ENCODE peak calls at places on chromosomes 3 and 15, in five cellular contexts. Y, H, T, S and E are unnamed samples.

GRCh38 chr3:72255736-72256559 is 471.0 kb upstream of the PROK2 start:
- DNase-seq in Y (no peak), S (no peak), H (no peak), T (no peak), E (no peak)

GRCh38 chr3:64440498-64440897 is 215.2 kb upstream of the PRICKLE2 start:
- DNase-seq in H (no peak), S (peak), T (no peak), Y (no peak), E (no peak)

GRCh38 chr15:89780601-89781000 is 4.5 kb downstream of the MESP2 start:
- DNase-seq in T (no peak), S (no peak), H (no peak), Y (no peak), E (no peak)

GRCh38 chr15:64845183-64845611 is 3.5 kb downstream of the PLEKHO2 start:
- DNase-seq in Y (no peak), T (no peak), H (no peak), S (no peak), E (no peak)

GRCh38 chr15:40278026-40278425 is 4.8 kb downstream of the ANKRD63 start:
- DNase-seq in S (no peak), Y (no peak), T (no peak), H (no peak), E (no peak)

GRCh38 chr3:124565013-124565412 is 165.2 kb upstream of the UMPS start:
- DNase-seq in Y (peak), S (peak), T (no peak), H (peak), E (peak)

GRCh38 chr15:60399931-60400330 is 2.1 kb upstream of the ANXA2 start:
- DNase-seq in H (no peak), S (peak), T (no peak), Y (no peak), E (no peak)

GRCh38 chr3:6994081-6994668 is 133.3 kb downstream of the GRM7 start:
- DNase-seq in T (no peak), Y (no peak), H (no peak), S (no peak), E (no peak)

GRCh38 chr3:51875501-51875900 is at the start of gene IQCF5:
- DNase-seq in Y (no peak), T (no peak), H (no peak), S (no peak), E (no peak)

GRCh38 chr3:99938270-99938955 is 120.8 kb downstream of the CMSS1 start:
- DNase-seq in T (no peak), S (no peak), H (no peak), Y (no peak), E (no peak)

GRCh38 chr3:171028779-171029232 is 2.3 kb upstream of the SLC2A2 start:
- DNase-seq in T (no peak), S (peak), Y (no peak), H (no peak), E (no peak)

GRCh38 chr15:81502436-81502835 is 128.4 kb upstream of the TMC3 start:
- DNase-seq in S (no peak), H (no peak), T (no peak), Y (no peak), E (no peak)

GRCh38 chr3:118527527-118528044 is 507.1 kb downstream of the IGSF11 start:
- DNase-seq in S (no peak), H (no peak), T (no peak), Y (no peak), E (no peak)

GRCh38 chr3:168984872-168985271 is 678.6 kb downstream of the MECOM start:
- DNase-seq in H (no peak), Y (no peak), S (no peak), T (no peak), E (no peak)

GRCh38 chr15:34760909-34761308 is 6.1 kb upstream of the GJD2 start:
- DNase-seq in T (no peak), S (no peak), Y (no peak), H (no peak), E (no peak)

GRCh38 chr15:57322602-57323250 is 53.6 kb upstream of the CGNL1 start:
- DNase-seq in Y (no peak), S (no peak), H (no peak), T (no peak), E (no peak)

GRCh38 chr3:156161172-156161571 is 40.8 kb downstream of the KCNAB1 start:
- DNase-seq in H (no peak), S (no peak), Y (peak), T (no peak), E (no peak)

GRCh38 chr15:65309882-65310418 is 5.5 kb downstream of the RNU5B-1 start:
- DNase-seq in H (no peak), T (no peak), Y (no peak), S (no peak), E (no peak)

GRCh38 chr3:45923755-45924154 is 19.5 kb upstream of the CXCR6 start:
- DNase-seq in S (peak), H (no peak), T (no peak), Y (no peak), E (no peak)

GRCh38 chr15:34664418-34664817 is 81.0 kb upstream of the GOLGA8B start:
- DNase-seq in H (no peak), T (no peak), S (no peak), Y (no peak), E (no peak)

GRCh38 chr15:26391556-26392229 is 381.2 kb downstream of the GABRB3 start:
- DNase-seq in T (no peak), S (no peak), Y (no peak), H (no peak), E (no peak)

GRCh38 chr3:160754855-160755747 is 930 bp upstream of the PPM1L start:
- DNase-seq in T (peak), S (peak), H (peak), Y (peak), E (peak)

GRCh38 chr3:196666001-196666867 is 26.7 kb downstream of the NRROS start:
- DNase-seq in Y (no peak), H (no peak), T (no peak), S (peak), E (peak)

GRCh38 chr3:122678496-122678895 is 2.1 kb upstream of the PARP14 start:
- DNase-seq in H (no peak), T (no peak), Y (no peak), S (no peak), E (no peak)

GRCh38 chr15:41559489-41560177 is 621 bp downstream of the TYRO3 start:
- DNase-seq in S (no peak), T (no peak), H (no peak), Y (no peak), E (no peak)

GRCh38 chr15:99474041-99474906 is 91.5 kb upstream of the MEF2A start:
- DNase-seq in S (no peak), Y (no peak), H (no peak), T (no peak), E (peak)

GRCh38 chr3:193827039-193827669 is 234.1 kb downstream of the OPA1 start:
- DNase-seq in Y (no peak), H (no peak), T (no peak), S (no peak), E (no peak)

GRCh38 chr3:60025071-60026055 is 975.5 kb upstream of the CFAP20DC start:
- DNase-seq in H (no peak), S (peak), T (no peak), Y (no peak), E (no peak)

GRCh38 chr3:136893848-136894443 is 31.9 kb downstream of the NCK1 start:
- DNase-seq in T (no peak), Y (no peak), H (no peak), S (peak), E (no peak)

GRCh38 chr15:27271258-27271657 is 300.3 kb downstream of the GABRG3 start:
- DNase-seq in T (no peak), H (no peak), Y (no peak), S (no peak), E (no peak)

GRCh38 chr3:186239321-186239720 is 122.7 kb downstream of the DGKG start:
- DNase-seq in H (no peak), T (no peak), S (no peak), Y (no peak), E (no peak)

GRCh38 chr15:71559616-71560015 is 250.7 kb upstream of the NR2E3 start:
- DNase-seq in S (no peak), T (no peak), Y (no peak), H (no peak), E (no peak)

GRCh38 chr15:82570721-82571519 is 30.7 kb upstream of the RPS17 start:
- DNase-seq in Y (no peak), T (no peak), S (peak), H (no peak), E (peak)

GRCh38 chr15:58440181-58440910 is 8.6 kb downstream of the LIPC start:
- DNase-seq in H (no peak), Y (no peak), T (no peak), S (peak), E (no peak)

GRCh38 chr15:40528801-40529200 is 36.0 kb downstream of the CCDC32 start:
- DNase-seq in H (no peak), T (no peak), S (no peak), Y (no peak), E (no peak)

GRCh38 chr15:61070111-61070901 is 158.8 kb downstream of the RORA start:
- DNase-seq in T (no peak), Y (no peak), S (no peak), H (no peak), E (no peak)

GRCh38 chr15:84009616-84010015 is 226.0 kb upstream of the GOLGA6L4 start:
- DNase-seq in T (no peak), S (no peak), Y (no peak), H (no peak), E (no peak)

GRCh38 chr15:89781891-89782618 is 5.9 kb downstream of the MESP2 start:
- DNase-seq in H (no peak), T (no peak), Y (no peak), S (peak), E (no peak)

GRCh38 chr3:31116651-31117050 is 222.2 kb upstream of the GADL1 start:
- DNase-seq in Y (no peak), H (no peak), T (no peak), S (peak), E (no peak)